ENCODE peak calls at places on chromosomes 2 and 18, in four cellular contexts. R is K562, S is SK-N-SH, Y is GM12878. H is an unnamed sample.

GRCh38 chr2:86521922-86522321 is 41.3 kb downstream of the CHMP3 start:
- DNase-seq in R (no peak), S (no peak), Y (no peak), H (no peak)

GRCh38 chr2:160294339-160294803 is 94.3 kb upstream of the ITGB6 start:
- DNase-seq in R (no peak), S (no peak), Y (no peak), H (no peak)

GRCh38 chr2:42906557-42907380 is 114.4 kb upstream of the HAAO start:
- DNase-seq in R (peak; percentile 74), S (peak; percentile 85), Y (no peak), H (peak; percentile 36)

GRCh38 chr2:232260075-232260474 is 118.5 kb upstream of the ALPP start:
- DNase-seq in R (no peak), S (no peak), Y (no peak), H (no peak)

GRCh38 chr2:33383838-33384237 is 92.6 kb upstream of the RASGRP3 start:
- DNase-seq in R (no peak), S (no peak), Y (no peak), H (no peak)

GRCh38 chr18:57683470-57683869 is 61.8 kb upstream of the NARS1 start:
- DNase-seq in R (no peak), S (no peak), Y (no peak), H (no peak)

GRCh38 chr2:182666674-182667320 is 49.3 kb upstream of the DNAJC10 start:
- DNase-seq in R (peak; percentile 39), S (peak; percentile 27), Y (no peak), H (no peak)

GRCh38 chr2:74026674-74027294 is 42.1 kb downstream of the TET3 start:
- DNase-seq in R (no peak), S (no peak), Y (no peak), H (no peak)

GRCh38 chr2:157691131-157691530 is 62.5 kb upstream of the ACVR1C start:
- DNase-seq in R (no peak), S (no peak), Y (no peak), H (no peak)

GRCh38 chr18:77067315-77068061 is 65.1 kb downstream of the MBP start:
- DNase-seq in R (no peak), S (no peak), Y (peak; percentile 59), H (no peak)

GRCh38 chr18:43587538-43588153 is 310.4 kb upstream of the SYT4 start:
- DNase-seq in R (peak; percentile 10), S (peak; percentile 68), Y (no peak), H (no peak)

GRCh38 chr2:128681351-128681906 is 362.8 kb upstream of the HS6ST1 start:
- DNase-seq in R (no peak), S (no peak), Y (no peak), H (peak; percentile 41)

GRCh38 chr2:31239842-31240198 is 5.9 kb downstream of the EHD3 start:
- DNase-seq in R (no peak), S (no peak), Y (no peak), H (no peak)

GRCh38 chr18:3526421-3527354 is 76.7 kb downstream of the TGIF1 start:
- DNase-seq in R (peak; percentile 68), S (peak; percentile 29), Y (peak; percentile 35), H (no peak)

GRCh38 chr2:169069341-169069740 is at the start of gene DHRS9:
- DNase-seq in R (no peak), S (no peak), Y (no peak), H (no peak)

GRCh38 chr2:128520787-128521186 is 202.1 kb upstream of the HS6ST1 start:
- DNase-seq in R (no peak), S (no peak), Y (peak; percentile 49), H (no peak)

GRCh38 chr2:38532366-38532765 is 70.4 kb downstream of the HNRNPLL start:
- DNase-seq in R (no peak), S (no peak), Y (no peak), H (no peak)

GRCh38 chr18:49647496-49648168 is 85.8 kb downstream of the LIPG start:
- DNase-seq in R (no peak), S (no peak), Y (no peak), H (no peak)
- TF ChIP-seq USF1 in R (no peak), S (no peak), Y (no peak), H (no peak)

GRCh38 chr2:216183459-216183858 is 74.3 kb downstream of the XRCC5 start:
- DNase-seq in R (no peak), S (no peak), Y (no peak), H (no peak)
- TF ChIP-seq USF1 in R (no peak), S (no peak), Y (no peak), H (no peak)

GRCh38 chr2:29223851-29224692 is 108.9 kb downstream of the CLIP4 start:
- DNase-seq in R (no peak), S (peak; percentile 73), Y (no peak), H (no peak)

GRCh38 chr2:29220506-29221270 is 105.5 kb downstream of the CLIP4 start:
- DNase-seq in R (no peak), S (no peak), Y (no peak), H (no peak)

GRCh38 chr2:29223257-29223656 is 108.0 kb downstream of the CLIP4 start:
- DNase-seq in R (no peak), S (no peak), Y (no peak), H (no peak)

GRCh38 chr2:29224693-29225551 is 109.7 kb downstream of the CLIP4 start:
- DNase-seq in R (no peak), S (peak; percentile 50), Y (no peak), H (peak; percentile 4)

GRCh38 chr2:29222381-29223179 is 107.4 kb downstream of the CLIP4 start:
- DNase-seq in R (no peak), S (no peak), Y (no peak), H (no peak)
- TF ChIP-seq USF1 in R (no peak), S (no peak), Y (no peak), H (no peak)

DNA sequence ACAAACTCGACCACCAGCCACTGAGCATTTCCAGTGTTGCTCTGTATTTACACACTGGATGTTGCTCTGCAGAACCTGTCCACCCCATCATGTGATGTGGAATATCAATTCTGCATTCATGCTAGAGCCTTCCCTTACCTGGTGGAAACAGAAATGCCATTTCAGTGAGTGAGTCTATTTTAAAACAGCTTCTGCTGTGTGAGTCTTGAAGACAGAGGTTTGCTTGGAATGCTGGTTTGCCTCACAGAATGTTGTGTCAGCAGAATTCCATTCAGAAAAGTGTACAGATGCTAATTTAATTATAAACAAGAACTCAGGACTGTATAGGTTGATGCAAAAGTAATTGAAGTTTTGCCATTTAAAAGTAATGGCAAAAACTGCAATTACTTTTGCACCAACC is 118.3 kb downstream of the MAP3K20 start:
- DNase-seq in R (no peak), S (no peak), Y (no peak), H (no peak)
- TF ChIP-seq USF1 in R (no peak), S (no peak), Y (no peak), H (no peak)